ENCODE peak calls at places on chromosomes 5 and 9, in nine cellular contexts. J is left ventricle myocardium inferior; F is Panc1; V is endodermal cell; U is neural progenitor cell; C is ovary; S is uterus; T is CD8-positive, alpha-beta T cell; O is coronary artery. X is an unnamed sample.

GRCh38 chr5:2207966-2208544 is 325.3 kb upstream of the IRX4 start:
- DNase-seq in J (no peak), F (no peak), V (peak; percentile 91), U (peak; percentile 87), C (no peak), S (no peak), T (peak; percentile 17), O (no peak), X (no peak)

GRCh38 chr5:2133080-2133479 is 250.4 kb upstream of the IRX4 start:
- DNase-seq in J (no peak), F (no peak), V (no peak), U (no peak), C (no peak), S (no peak), T (no peak), O (no peak), X (no peak)

GRCh38 chr5:116273458-116274242 is 188.8 kb downstream of the COMMD10 start:
- DNase-seq in J (no peak), F (no peak), V (no peak), U (no peak), C (no peak), S (no peak), T (no peak), O (no peak), X (no peak)

GRCh38 chr9:94913550-94913949 is 187.1 kb downstream of the AOPEP start:
- DNase-seq in J (no peak), F (no peak), V (peak; percentile 24), U (peak; percentile 1), C (no peak), S (no peak), T (no peak), O (no peak), X (no peak)

GRCh38 chr9:35044071-35044470 is 28.4 kb downstream of the VCP start:
- DNase-seq in J (no peak), F (no peak), V (peak; percentile 71), U (peak; percentile 14), C (no peak), S (no peak), T (no peak), O (no peak), X (no peak)

GRCh38 chr9:131290767-131291370 is 1.3 kb downstream of the PLPP7 start:
- DNase-seq in J (no peak), F (no peak), V (no peak), U (no peak), C (no peak), S (no peak), T (no peak), O (no peak), X (no peak)

GRCh38 chr9:23041466-23041865 is 594.8 kb downstream of the DMRTA1 start:
- DNase-seq in J (no peak), F (no peak), V (no peak), U (no peak), C (no peak), S (no peak), T (no peak), O (no peak), X (no peak)

GRCh38 chr5:18745591-18745987 is 1111.3 kb downstream of the TAF11L14 start:
- DNase-seq in J (no peak), F (peak; percentile 35), V (no peak), U (no peak), C (no peak), S (no peak), T (peak; percentile 54), O (no peak), X (no peak)

GRCh38 chr9:18798518-18799290 is 234.3 kb downstream of the SAXO1 start:
- DNase-seq in J (no peak), F (no peak), V (no peak), U (no peak), C (no peak), S (no peak), T (no peak), O (no peak), X (no peak)

GRCh38 chr9:131727184-131727785 is 12.6 kb downstream of the RAPGEF1 start:
- DNase-seq in J (no peak), F (no peak), V (no peak), U (no peak), C (no peak), S (no peak), T (no peak), O (no peak), X (no peak)

GRCh38 chr5:35185518-35185917 is 44.8 kb downstream of the PRLR start:
- DNase-seq in J (no peak), F (no peak), V (no peak), U (no peak), C (no peak), S (no peak), T (no peak), O (no peak), X (no peak)

GRCh38 chr5:115855959-115856358 is 14.2 kb downstream of the AP3S1 start:
- DNase-seq in J (no peak), F (no peak), V (no peak), U (no peak), C (no peak), S (no peak), T (no peak), O (no peak), X (no peak)

GRCh38 chr9:126327016-126327749 is 554 bp downstream of the MVB12B start:
- DNase-seq in J (no peak), F (no peak), V (peak; percentile 72), U (peak; percentile 34), C (no peak), S (peak; percentile 18), T (peak; percentile 67), O (peak; percentile 75), X (no peak)

GRCh38 chr9:120936011-120936763 is 9.6 kb upstream of the TRAF1 start:
- DNase-seq in J (peak; percentile 95), F (peak; percentile 72), V (peak; percentile 97), U (peak; percentile 90), C (peak; percentile 96), S (peak; percentile 94), T (peak; percentile 93), O (peak; percentile 96), X (peak; percentile 95)

GRCh38 chr9:120937127-120937526 is 10.5 kb upstream of the TRAF1 start:
- DNase-seq in J (peak; percentile 34), F (no peak), V (peak; percentile 21), U (no peak), C (peak; percentile 64), S (peak; percentile 50), T (no peak), O (no peak), X (no peak)

GRCh38 chr9:120937596-120937995 is 11.0 kb upstream of the TRAF1 start:
- DNase-seq in J (no peak), F (no peak), V (peak; percentile 17), U (no peak), C (no peak), S (no peak), T (no peak), O (no peak), X (no peak)

GRCh38 chr9:120935383-120935857 is 8.8 kb upstream of the TRAF1 start:
- DNase-seq in J (peak; percentile 97), F (no peak), V (peak; percentile 21), U (no peak), C (peak; percentile 95), S (peak; percentile 96), T (no peak), O (peak; percentile 99), X (peak; percentile 96)

GRCh38 chr9:120936764-120937122 is 10.1 kb upstream of the TRAF1 start:
- DNase-seq in J (no peak), F (no peak), V (no peak), U (no peak), C (no peak), S (no peak), T (no peak), O (no peak), X (no peak)
- TF ChIP-seq CTCF in J (no peak), F (peak; percentile 49), V (peak; percentile 7), U (no peak), C (no peak), S (no peak), T (peak; percentile 10), O (no peak), X (peak; percentile 8)

GRCh38 chr5:164230341-164230740 is 724.9 kb downstream of the MAT2B start:
- DNase-seq in J (no peak), F (no peak), V (no peak), U (no peak), C (no peak), S (no peak), T (no peak), O (no peak), X (no peak)
- H3K4me3 ChIP-seq in J (no peak overlapping the region), F (no peak overlapping the region), V (no peak overlapping the region), U (no peak overlapping the region), C (no peak overlapping the region), S (no peak overlapping the region), T (no peak overlapping the region), O (no peak overlapping the region), X (no peak overlapping the region)

GRCh38 chr5:119708076-119708790 is 78.9 kb downstream of the FAM170A start:
- DNase-seq in J (no peak), F (no peak), V (no peak), U (no peak), C (no peak), S (no peak), T (no peak), O (no peak), X (no peak)

DNA sequence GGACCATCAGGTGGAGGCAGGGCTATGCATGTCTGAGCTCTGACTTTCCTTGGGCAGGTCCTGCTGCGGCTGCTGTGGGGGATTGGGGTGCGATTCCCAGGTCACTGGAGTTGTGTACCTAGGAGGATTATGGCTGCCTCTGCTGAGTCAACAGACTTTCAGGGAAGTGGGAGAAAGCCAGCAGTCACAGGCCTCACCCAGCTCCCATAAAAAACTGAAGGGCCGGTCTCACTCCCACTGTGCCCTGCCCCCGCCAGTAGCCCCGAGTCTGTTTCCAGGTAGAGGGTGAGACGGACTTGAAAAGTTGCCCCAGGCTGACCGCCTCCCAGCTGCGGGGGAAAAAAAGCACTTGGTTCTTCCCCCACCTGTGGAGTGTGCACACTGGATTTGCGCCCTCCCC is 76.7 kb downstream of the FAM170A start:
- DNase-seq in J (no peak), F (no peak), V (peak; percentile 53), U (no peak), C (no peak), S (no peak), T (no peak), O (no peak), X (no peak)
- H3K27ac ChIP-seq in J (no peak overlapping the region), F (no peak overlapping the region), V (no peak overlapping the region), U (no peak overlapping the region), C (no peak overlapping the region), S (no peak overlapping the region), T (no peak overlapping the region), O (no peak overlapping the region), X (no peak overlapping the region)

GRCh38 chr5:73983661-73984060 is 357.7 kb downstream of the ARHGEF28 start:
- DNase-seq in J (no peak), F (no peak), V (no peak), U (no peak), C (no peak), S (no peak), T (no peak), O (no peak), X (no peak)

GRCh38 chr5:73986729-73987128 is 360.7 kb downstream of the ARHGEF28 start:
- DNase-seq in J (no peak), F (no peak), V (no peak), U (no peak), C (no peak), S (no peak), T (no peak), O (no peak), X (no peak)

GRCh38 chr5:73987915-73988314 is 361.9 kb downstream of the ARHGEF28 start:
- DNase-seq in J (no peak), F (no peak), V (no peak), U (no peak), C (no peak), S (no peak), T (no peak), O (no peak), X (no peak)

GRCh38 chr5:73981696-73982095 is 355.7 kb downstream of the ARHGEF28 start:
- DNase-seq in J (no peak), F (no peak), V (no peak), U (no peak), C (no peak), S (no peak), T (no peak), O (no peak), X (no peak)

GRCh38 chr5:73985145-73985544 is 359.1 kb downstream of the ARHGEF28 start:
- DNase-seq in J (no peak), F (no peak), V (no peak), U (peak; percentile 40), C (peak; percentile 30), S (no peak), T (no peak), O (no peak), X (no peak)
- TF ChIP-seq CTCF in J (no peak), F (peak; percentile 44), V (peak; percentile 75), U (peak; percentile 61), C (no peak), S (peak; percentile 27), T (no peak), O (no peak), X (peak; percentile 9)

X was measured in lower lobe of right lung.